ENCODE peak calls at places on chromosomes 7 and 10, in nine cellular contexts. D, A, V, R, B, C, M, J and L are unnamed samples.

GRCh38 chr7:44470080-44470479 is 20.4 kb downstream of the NUDCD3 start:
- DNase-seq in D (no peak), A (no peak), V (no peak), R (no peak), B (no peak), C (no peak), M (no peak), J (no peak), L (no peak)

GRCh38 chr7:36746347-36746746 is 22.1 kb upstream of the AOAH start:
- DNase-seq in D (no peak), A (no peak), V (no peak), R (peak; percentile 21), B (no peak), C (no peak), M (peak; percentile 81), J (no peak), L (no peak)

GRCh38 chr7:106384373-106384772 is 99.6 kb upstream of the NAMPT start:
- DNase-seq in D (no peak), A (no peak), V (no peak), R (no peak), B (no peak), C (no peak), M (no peak), J (no peak), L (no peak)

GRCh38 chr10:76397210-76397881 is 965.9 kb downstream of the LRMDA start:
- DNase-seq in D (peak; percentile 31), A (peak; percentile 40), V (no peak), R (peak; percentile 66), B (peak; percentile 71), C (no peak), M (peak; percentile 49), J (no peak), L (no peak)

GRCh38 chr7:148589640-148590039 is 926 bp upstream of the C7orf33 start:
- DNase-seq in D (no peak), A (no peak), V (no peak), R (no peak), B (no peak), C (no peak), M (no peak), J (no peak), L (no peak)

GRCh38 chr7:135333196-135333595 is 99.6 kb downstream of the STRA8 start:
- DNase-seq in D (no peak), A (no peak), V (no peak), R (no peak), B (no peak), C (no peak), M (no peak), J (no peak), L (no peak)

GRCh38 chr10:77591238-77591880 is 46.2 kb downstream of the KCNMA1 start:
- DNase-seq in D (no peak), A (no peak), V (no peak), R (no peak), B (no peak), C (no peak), M (no peak), J (no peak), L (peak; percentile 18)

GRCh38 chr7:135979674-135980660 is 2.8 kb upstream of the MTPN start:
- DNase-seq in D (no peak), A (no peak), V (no peak), R (no peak), B (no peak), C (no peak), M (no peak), J (no peak), L (no peak)

DNA sequence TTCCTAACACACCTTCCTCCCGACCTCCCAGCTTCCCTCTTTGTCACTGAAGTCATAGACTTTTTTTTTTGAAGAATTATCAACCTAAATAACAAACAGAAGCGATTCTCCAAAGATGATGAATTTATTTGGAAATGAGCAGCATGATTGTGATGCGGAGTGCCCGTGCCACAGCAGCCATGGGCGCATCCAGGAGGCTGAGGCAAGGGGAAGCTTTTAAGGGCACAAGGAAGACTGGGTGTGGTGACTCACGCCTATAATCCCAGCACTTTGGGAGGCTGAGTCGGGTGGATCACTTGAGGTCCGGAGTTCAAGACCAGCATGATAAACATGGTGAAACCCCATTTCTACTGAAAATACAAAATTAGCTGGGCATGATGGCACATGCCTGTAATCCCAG is 16.2 kb upstream of the GIMAP8 start:
- DNase-seq in D (no peak), A (no peak), V (no peak), R (no peak), B (no peak), C (no peak), M (no peak), J (no peak), L (peak; percentile 15)
- TF ChIP-seq POLR2A in D (no peak), A (no peak), V (no peak), R (no peak), B (no peak), C (no peak), M (no peak), J (no peak), L (no peak)

DNA sequence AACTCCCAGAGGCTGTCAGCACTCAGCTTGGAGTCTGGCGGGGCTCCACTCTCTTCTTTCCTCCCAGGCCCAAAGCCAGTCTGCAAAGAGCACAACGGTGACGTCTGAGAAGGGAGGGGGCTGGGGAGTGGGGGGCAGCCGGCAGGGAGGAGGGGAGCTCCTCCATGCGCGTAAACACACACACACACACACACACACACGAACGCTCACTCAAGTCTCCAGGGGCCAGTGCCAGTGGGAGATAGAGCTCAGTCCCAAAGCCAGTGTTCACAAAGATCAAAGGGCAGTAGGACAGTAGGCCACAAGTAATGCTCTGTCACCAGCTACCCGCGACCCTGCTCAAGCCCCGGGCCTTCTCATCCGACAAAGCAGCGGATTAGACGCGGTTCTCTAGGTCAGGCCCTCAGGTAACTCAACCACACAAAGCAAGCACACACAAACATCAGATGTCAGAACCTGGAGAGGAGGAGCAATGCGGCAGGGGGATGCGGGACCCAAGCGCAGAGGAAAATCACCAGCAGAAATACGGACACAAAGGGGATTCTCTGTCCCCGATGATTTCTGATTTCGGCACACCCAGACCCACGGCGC is 19.9 kb downstream of the TCAF1 start:
- DNase-seq in D (peak; percentile 91), A (no peak), V (no peak), R (peak; percentile 77), B (peak; percentile 82), C (peak; percentile 45), M (peak; percentile 72), J (no peak), L (no peak)
- H3K27ac ChIP-seq in D (peak overlapping the region; percentile 89), A (peak overlapping the region; percentile 60), V (peak overlapping the region; percentile 80), R (peak overlapping the region; percentile 57), B (peak overlapping the region; percentile 84), C (peak overlapping the region; percentile 56), M (peak overlapping the region; percentile 71), J (peak overlapping the region; percentile 63), L (peak overlapping the region; percentile 70)

GRCh38 chr10:74099836-74100235 is 50.8 kb downstream of the AP3M1 start:
- DNase-seq in D (no peak), A (no peak), V (no peak), R (no peak), B (no peak), C (no peak), M (no peak), J (no peak), L (no peak)

GRCh38 chr10:74104480-74104879 is 46.1 kb downstream of the AP3M1 start:
- DNase-seq in D (no peak), A (no peak), V (no peak), R (no peak), B (no peak), C (no peak), M (no peak), J (no peak), L (no peak)

GRCh38 chr10:74104996-74105395 is 45.6 kb downstream of the AP3M1 start:
- DNase-seq in D (no peak), A (no peak), V (no peak), R (no peak), B (no peak), C (no peak), M (no peak), J (no peak), L (no peak)

GRCh38 chr10:74107391-74107790 is 43.2 kb downstream of the AP3M1 start:
- DNase-seq in D (no peak), A (no peak), V (no peak), R (no peak), B (no peak), C (no peak), M (no peak), J (no peak), L (no peak)

GRCh38 chr10:74103560-74104248 is 46.9 kb downstream of the AP3M1 start:
- DNase-seq in D (no peak), A (no peak), V (no peak), R (no peak), B (no peak), C (no peak), M (no peak), J (no peak), L (no peak)
- H3K36me3 ChIP-seq in D (peaks cover 30% of the 10 kb centered on the region), A (peaks cover 8% of the 10 kb centered on the region), V (no peaks in the 10 kb centered on the region), R (peaks cover 74% of the 10 kb centered on the region), B (no peaks in the 10 kb centered on the region), C (peaks cover 78% of the 10 kb centered on the region), M (no peaks in the 10 kb centered on the region), J (peaks cover 97% of the 10 kb centered on the region), L (peaks cover 92% of the 10 kb centered on the region)

DNA sequence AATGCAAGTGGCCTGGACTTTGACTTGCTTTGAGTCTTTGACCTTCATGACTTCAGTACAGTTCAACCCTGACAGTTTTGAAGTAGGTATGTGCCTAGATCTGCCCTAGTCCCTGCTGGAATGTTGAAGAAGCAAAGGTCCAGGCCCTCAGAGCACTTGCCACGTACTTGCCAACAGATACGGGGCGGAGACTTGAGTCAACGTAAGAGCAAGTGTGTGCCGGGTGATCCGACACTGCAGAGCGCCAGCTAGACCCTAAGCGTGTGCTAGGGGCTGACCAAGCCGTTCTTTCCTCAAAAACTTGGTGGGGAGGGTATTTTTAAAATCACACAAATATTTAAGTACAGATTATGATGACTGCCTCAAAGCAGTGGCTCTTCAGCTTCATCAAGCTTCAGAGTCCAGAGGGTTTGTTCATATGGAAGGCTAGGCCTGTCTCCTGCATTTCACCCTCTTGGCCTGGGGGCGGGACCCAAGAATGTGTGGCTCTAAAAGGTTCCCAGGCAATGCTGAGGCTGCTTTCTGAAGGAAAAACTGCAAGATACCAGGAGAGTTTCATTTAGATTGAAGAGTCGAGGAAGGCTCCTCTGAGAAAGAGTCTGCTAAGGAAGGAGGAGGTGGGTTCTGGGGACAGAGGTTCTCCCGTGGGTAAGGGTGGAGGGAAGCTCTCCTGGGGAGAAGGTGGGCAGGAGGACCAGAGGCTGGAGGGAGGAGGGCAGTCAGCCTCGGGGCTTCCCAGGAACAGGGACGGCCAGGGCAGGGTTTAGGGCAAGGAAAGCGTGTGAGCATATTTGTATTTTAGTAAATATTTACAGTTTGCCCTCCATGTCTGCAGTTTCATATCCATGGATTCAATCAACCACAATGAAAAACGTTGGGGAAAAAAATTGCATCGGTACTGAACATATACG is 160.3 kb downstream of the EGFR start:
- DNase-seq in D (no peak), A (no peak), V (no peak), R (no peak), B (no peak), C (no peak), M (no peak), J (no peak), L (peak; percentile 75)
- TF ChIP-seq POLR2A in D (no peak), A (no peak), V (no peak), R (no peak), B (no peak), C (no peak), M (no peak), J (no peak), L (no peak)